ENCODE peak calls at places on chromosome 1, in eight cellular contexts. K is breast epithelium, L is PC-3, T is OCI-LY7, M is psoas muscle, E is left lung, Z is A549, H is tibial artery. Y is an unnamed sample.

GRCh38 chr1:220887202-220887867 is 8.1 kb downstream of the HLX start:
- DNase-seq in E (peak; percentile 84), T (no peak), M (no peak), Z (no peak), L (no peak), K (no peak), H (no peak), Y (no peak)

GRCh38 chr1:227884370-227885134 is 63.2 kb downstream of the WNT9A start:
- DNase-seq in E (peak; percentile 64), M (peak; percentile 25), T (no peak), L (no peak), Z (no peak), H (peak; percentile 60), K (no peak), Y (no peak)

GRCh38 chr1:220970311-220970710 is 91.1 kb downstream of the HLX start:
- DNase-seq in Z (no peak), M (no peak), K (no peak), H (no peak), E (no peak), L (no peak), T (no peak), Y (no peak)

GRCh38 chr1:10444248-10444647 is 5.6 kb upstream of the CORT start:
- DNase-seq in K (no peak), E (no peak), Z (no peak), L (no peak), H (no peak), T (no peak), M (no peak), Y (no peak)

GRCh38 chr1:20399606-20400180 is 86.3 kb downstream of the CAMK2N1 start:
- DNase-seq in E (no peak), Z (no peak), H (no peak), M (no peak), L (no peak), K (no peak), T (no peak), Y (no peak)

GRCh38 chr1:164466429-164466828 is 92.6 kb upstream of the PBX1 start:
- DNase-seq in E (no peak), T (no peak), L (peak; percentile 39), Z (no peak), H (no peak), K (no peak), M (no peak), Y (peak; percentile 7)

GRCh38 chr1:29062157-29062942 is 61.4 kb downstream of the TMEM200B start:
- DNase-seq in H (no peak), K (no peak), T (no peak), L (no peak), Z (no peak), M (no peak), E (no peak), Y (no peak)

GRCh38 chr1:8706995-8707396 is 110.4 kb downstream of the RERE start:
- DNase-seq in M (no peak), L (no peak), K (no peak), H (no peak), Z (no peak), T (no peak), E (no peak), Y (peak; percentile 16)

GRCh38 chr1:176811896-176812295 is 348.9 kb downstream of the PAPPA2 start:
- DNase-seq in K (no peak), T (no peak), H (no peak), E (no peak), Z (no peak), L (no peak), M (no peak), Y (no peak)

DNA sequence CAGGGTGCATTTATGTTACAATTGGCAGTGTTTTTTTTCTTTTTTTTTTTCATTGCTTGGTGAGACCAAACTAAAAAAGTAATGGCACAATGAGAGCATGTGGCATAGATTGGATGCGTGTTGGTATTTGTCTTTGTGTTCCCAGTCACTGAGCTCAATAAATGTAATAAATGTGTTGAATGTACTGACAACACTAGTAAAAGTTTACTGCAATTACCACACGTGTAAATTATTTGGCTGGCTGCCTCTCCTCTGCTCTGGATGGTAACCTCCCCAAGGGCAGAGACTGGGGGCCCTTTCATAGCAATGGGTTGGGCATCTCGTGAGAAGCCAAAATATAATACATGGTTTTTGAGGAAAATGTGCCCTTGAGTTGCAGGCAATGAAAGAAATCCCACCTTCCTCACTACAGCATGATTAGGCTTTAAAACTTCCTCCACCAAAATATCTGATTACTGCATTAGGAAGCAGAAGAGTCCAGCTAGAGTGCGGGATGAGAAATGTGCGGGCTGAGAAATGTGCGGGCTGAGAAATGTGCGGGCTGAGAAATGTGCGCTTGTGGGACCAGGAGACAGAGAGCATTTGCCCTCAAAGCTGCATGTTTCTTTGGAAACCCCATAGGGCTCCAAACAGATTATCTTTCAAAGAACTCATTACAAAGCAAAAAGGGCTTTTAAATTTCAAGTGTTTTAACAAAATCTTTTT is 58.5 kb downstream of the CDC7 start:
- DNase-seq in K (no peak), Z (no peak), T (no peak), H (no peak), L (no peak), E (no peak), M (no peak), Y (no peak)
- TF ChIP-seq CTCF in K (no peak), Z (no peak), T (no peak), H (no peak), L (no peak), E (no peak), M (no peak), Y (no peak)

GRCh38 chr1:151513626-151514101 is 2.5 kb downstream of the CGN start:
- DNase-seq in T (peak; percentile 8), Z (no peak), L (peak; percentile 88), E (no peak), M (no peak), H (no peak), K (peak; percentile 59), Y (peak; percentile 57)
- H3K27ac ChIP-seq in T (no peak overlapping the region), Z (no peak overlapping the region), L (peak overlapping the region; percentile 96), E (peak overlapping the region; percentile 72), M (no peak overlapping the region), H (no peak overlapping the region), K (peak overlapping the region; percentile 94), Y (no peak overlapping the region)

GRCh38 chr1:229597877-229598276 is 28.0 kb downstream of the TAF5L start:
- DNase-seq in H (no peak), L (no peak), T (no peak), E (no peak), M (no peak), Z (no peak), K (no peak), Y (no peak)

GRCh38 chr1:229594227-229595008 is 31.5 kb downstream of the TAF5L start:
- DNase-seq in M (no peak), H (no peak), E (no peak), K (no peak), Z (no peak), T (no peak), L (no peak), Y (no peak)

GRCh38 chr1:229599218-229599812 is 26.6 kb downstream of the TAF5L start:
- DNase-seq in Z (no peak), M (no peak), K (no peak), T (no peak), L (no peak), E (no peak), H (no peak), Y (no peak)

GRCh38 chr1:229600229-229600628 is 25.7 kb downstream of the TAF5L start:
- DNase-seq in M (no peak), L (no peak), Z (no peak), T (no peak), H (no peak), E (no peak), K (no peak), Y (no peak)

DNA sequence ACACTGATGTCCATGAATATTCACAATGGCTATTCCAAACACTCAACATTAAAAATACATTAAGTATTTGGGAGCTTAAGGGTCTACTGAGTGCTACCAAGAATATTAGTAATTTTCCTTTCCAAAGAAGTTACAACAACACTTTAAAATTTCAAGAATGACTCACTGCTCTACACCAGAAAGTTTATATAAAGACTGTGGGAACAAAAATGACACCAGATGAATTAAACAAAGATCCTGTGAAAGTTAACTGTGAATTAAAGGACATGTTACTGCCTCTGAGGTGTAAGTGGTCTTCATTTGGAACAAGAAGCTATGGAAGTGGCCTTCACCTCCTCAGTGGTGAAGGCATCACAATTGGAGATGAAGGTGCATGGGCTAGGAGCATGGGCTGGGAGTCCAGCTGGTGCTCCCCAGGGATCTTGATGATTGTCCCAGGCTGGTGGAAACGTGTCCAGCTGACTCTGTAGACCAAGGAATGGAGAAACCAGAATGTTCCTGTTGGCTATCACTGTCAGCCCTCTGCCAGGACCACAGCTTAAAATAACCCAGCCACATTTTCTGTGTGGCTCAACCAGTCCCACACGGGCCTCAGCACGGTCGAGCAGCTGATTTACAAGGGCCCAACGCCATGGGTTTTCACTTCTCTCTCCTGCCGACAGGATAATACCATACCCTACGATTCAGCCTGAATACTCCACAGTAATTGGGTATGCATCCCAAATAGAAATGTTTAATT is 28.8 kb downstream of the TAF5L start:
- DNase-seq in L (no peak), E (no peak), T (no peak), H (peak; percentile 94), K (no peak), M (peak; percentile 76), Z (no peak), Y (no peak)
- TF ChIP-seq CTCF in L (no peak), E (no peak), T (no peak), H (peak; percentile 41), K (no peak), M (peak; percentile 23), Z (no peak), Y (no peak)

DNA sequence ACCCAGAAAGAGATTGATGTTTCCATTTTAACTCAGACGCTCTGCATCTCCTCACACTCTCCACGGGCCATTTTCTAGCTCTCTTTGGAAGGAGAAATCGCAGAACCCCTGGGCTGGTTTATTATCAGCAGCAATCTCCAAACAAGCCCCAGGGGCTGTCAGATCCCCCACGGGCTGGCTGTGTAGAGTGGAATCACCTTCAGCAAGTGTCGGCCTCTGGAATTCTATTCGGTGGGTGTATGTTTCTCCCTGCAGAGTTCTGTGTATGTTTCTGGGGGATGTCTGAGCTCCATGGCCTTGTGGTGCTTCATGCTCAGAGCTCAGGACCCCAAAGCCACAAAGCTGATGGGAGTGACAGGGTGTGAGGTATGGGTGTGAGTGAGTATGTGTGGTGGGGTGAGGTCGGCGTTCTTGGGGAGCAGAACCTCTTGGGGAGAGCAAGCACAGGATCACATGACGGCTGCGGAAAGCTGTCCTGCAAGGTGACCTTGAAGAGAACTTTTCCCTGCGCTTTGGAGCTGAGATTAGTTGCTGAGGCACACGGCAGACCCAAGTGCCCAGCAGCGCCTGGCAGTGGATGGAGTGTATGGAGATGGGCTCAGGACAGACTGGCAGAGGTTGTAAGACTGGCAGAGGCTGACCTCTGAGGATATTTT is 489 bp downstream of the ACOT11 start:
- DNase-seq in M (no peak), T (no peak), K (no peak), H (no peak), Z (no peak), E (no peak), L (no peak), Y (no peak)
- H3K27ac ChIP-seq in M (peak overlapping the region; percentile 90), T (no peak overlapping the region), K (peak overlapping the region; percentile 73), H (peak overlapping the region; percentile 85), Z (no peak overlapping the region), E (no peak overlapping the region), L (no peak overlapping the region), Y (peak overlapping the region; percentile 38)

DNA sequence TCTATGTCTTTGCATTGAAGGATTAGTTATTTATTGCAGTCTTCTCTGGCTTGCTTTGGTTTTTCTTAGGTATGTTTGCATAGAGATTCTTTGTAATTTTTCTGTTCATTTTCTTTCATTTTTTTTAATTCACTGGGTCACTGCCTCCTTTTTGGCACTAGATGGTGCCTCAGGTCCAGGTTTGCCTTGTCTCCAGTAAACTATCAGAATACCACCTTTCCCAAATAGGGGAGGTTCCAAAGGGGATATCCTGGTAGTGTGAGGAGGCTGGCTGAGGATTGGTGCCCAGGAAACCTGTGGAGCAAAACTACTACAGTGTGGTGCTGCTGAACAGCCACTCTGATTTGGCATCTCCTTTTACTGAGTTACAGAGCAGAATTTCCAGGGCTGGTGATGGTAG is 257.1 kb downstream of the KCTD3 start:
- DNase-seq in H (no peak), T (no peak), L (peak; percentile 59), K (no peak), M (no peak), Z (no peak), E (no peak), Y (no peak)
- TF ChIP-seq CTCF in H (no peak), T (peak; percentile 22), L (peak; percentile 97), K (no peak), M (no peak), Z (no peak), E (no peak), Y (no peak)